ENCODE peak calls at places on chromosomes 13 and 19, in eight cellular contexts. R is stimulated activated CD4-positive, alpha-beta T cell treated with anti-CD3 and anti-CD28 coated beads, Interleukin-4, amount 100 ng/mL, for 1 hour; Z is heart left ventricle; Q is LHCN-M2; U is PC-9; V is lung microvascular endothelial cell; A is GM13976; I is kidney glomerular epithelial cell. O is an unnamed sample.
A peak's percentile ranks its signal among the peaks of the same experiment; 100 is the strongest.

GRCh38 chr19:37719111-37719926 is at the start of gene ZNF607:
- DNase-seq in V (peak; percentile 90), Q (peak; percentile 85), R (peak; percentile 85), U (peak; percentile 88), Z (peak; percentile 96), A (peak; percentile 95), I (peak; percentile 86), O (peak; percentile 56)

GRCh38 chr19:34201133-34201532 is 28.8 kb downstream of the LSM14A start:
- DNase-seq in A (no peak), Z (no peak), I (no peak), R (no peak), U (no peak), V (no peak), Q (no peak), O (no peak)

GRCh38 chr13:40460116-40460515 is 206.3 kb downstream of the FOXO1 start:
- DNase-seq in U (no peak), Q (no peak), Z (no peak), A (no peak), I (no peak), R (no peak), V (no peak), O (no peak)

GRCh38 chr19:1752009-1752756 is 1.1 kb upstream of the ONECUT3 start:
- DNase-seq in I (no peak), U (no peak), Z (no peak), Q (no peak), R (no peak), V (no peak), A (no peak), O (no peak)

GRCh38 chr19:19445911-19446361 is 40.5 kb downstream of the GATAD2A start:
- DNase-seq in R (no peak), A (no peak), I (no peak), Z (no peak), Q (peak; percentile 47), V (peak; percentile 23), U (no peak), O (no peak)

GRCh38 chr19:16380943-16381755 is 56.5 kb downstream of the KLF2 start:
- DNase-seq in Q (no peak), U (no peak), A (no peak), V (no peak), I (no peak), R (no peak), Z (no peak), O (no peak)

GRCh38 chr13:72820156-72820897 is 38.4 kb downstream of the PIBF1 start:
- DNase-seq in R (no peak), A (no peak), Z (no peak), Q (peak; percentile 58), I (peak; percentile 33), U (no peak), V (peak; percentile 20), O (no peak)

GRCh38 chr19:57830071-57830602 is at the start of gene ZNF587B:
- DNase-seq in A (no peak), I (peak; percentile 37), U (no peak), Z (peak; percentile 79), Q (peak; percentile 29), V (peak; percentile 71), R (peak; percentile 45), O (no peak)

GRCh38 chr19:18122860-18123795 is 25.6 kb downstream of the MAST3 start:
- DNase-seq in R (no peak), Z (no peak), U (no peak), V (peak; percentile 56), Q (no peak), A (no peak), I (no peak), O (no peak)

GRCh38 chr13:89205856-89206255 is 1534.7 kb downstream of the SLITRK5 start:
- DNase-seq in Q (no peak), U (no peak), R (no peak), Z (no peak), V (no peak), A (no peak), I (no peak), O (no peak)

GRCh38 chr19:18091217-18091608 is 4.5 kb upstream of the IL12RB1 start:
- DNase-seq in I (no peak), Q (no peak), R (peak; percentile 75), U (no peak), V (no peak), A (peak; percentile 68), Z (peak; percentile 76), O (no peak)

GRCh38 chr13:99220199-99220931 is 19.7 kb downstream of the UBAC2 start:
- DNase-seq in A (no peak), I (no peak), R (no peak), Q (no peak), V (no peak), Z (no peak), U (no peak), O (no peak)

GRCh38 chr19:47241919-47242644 is 11.1 kb upstream of the BBC3 start:
- DNase-seq in V (no peak), A (peak; percentile 12), U (peak; percentile 46), Q (no peak), I (no peak), Z (no peak), R (no peak), O (no peak)

GRCh38 chr13:37747071-37747612 is 122.4 kb downstream of the TRPC4 start:
- DNase-seq in A (no peak), U (peak; percentile 83), R (no peak), Q (peak; percentile 81), I (no peak), Z (no peak), V (peak; percentile 58), O (peak; percentile 20)

GRCh38 chr19:4345656-4346383 is 2.5 kb downstream of the MPND start:
- DNase-seq in I (no peak), R (no peak), Q (no peak), Z (no peak), V (no peak), A (no peak), U (no peak), O (no peak)

GRCh38 chr13:100674848-100675659 is 459 bp upstream of the TMTC4 start:
- DNase-seq in R (peak; percentile 100), U (peak; percentile 96), I (peak; percentile 89), Z (peak; percentile 100), Q (peak; percentile 94), V (peak; percentile 99), A (peak; percentile 99), O (peak; percentile 92)

GRCh38 chr19:16225279-16226183 is 27.8 kb downstream of the AP1M1 start:
- DNase-seq in Z (peak; percentile 32), I (no peak), U (no peak), V (no peak), Q (no peak), R (no peak), A (no peak), O (no peak)

GRCh38 chr19:49856574-49857021 is 5.6 kb downstream of the PTOV1 start:
- DNase-seq in A (no peak), Q (no peak), U (no peak), R (no peak), Z (no peak), I (no peak), V (no peak), O (no peak)

GRCh38 chr13:79810671-79811070 is 329.7 kb downstream of the NDFIP2 start:
- DNase-seq in U (peak; percentile 83), Z (no peak), R (no peak), V (peak; percentile 44), A (no peak), Q (peak; percentile 65), I (peak; percentile 69), O (peak; percentile 43)

GRCh38 chr19:30255783-30256509 is 116.2 kb upstream of the ZNF536 start:
- DNase-seq in I (no peak), U (no peak), Z (no peak), A (no peak), R (no peak), Q (no peak), V (no peak), O (no peak)

GRCh38 chr19:15260939-15261338 is 28.7 kb upstream of the EPHX3 start:
- DNase-seq in V (no peak), R (no peak), I (no peak), A (no peak), Q (no peak), Z (no peak), U (no peak), O (no peak)

GRCh38 chr19:6728346-6728745 is 7.9 kb upstream of the C3 start:
- DNase-seq in V (peak; percentile 46), Z (no peak), U (no peak), Q (no peak), A (peak; percentile 72), I (no peak), R (no peak), O (no peak)

GRCh38 chr13:112719556-112719955 is 29.7 kb downstream of the ATP11A start:
- DNase-seq in Z (no peak), I (no peak), U (peak; percentile 85), A (no peak), V (no peak), R (no peak), Q (no peak), O (no peak)

GRCh38 chr13:30720470-30720869 is 14.9 kb upstream of the ALOX5AP start:
- DNase-seq in U (no peak), R (no peak), I (no peak), Z (no peak), A (peak; percentile 60), Q (peak; percentile 85), V (no peak), O (no peak)

GRCh38 chr13:73708393-73708985 is 425.7 kb downstream of the KLF12 start:
- DNase-seq in R (peak; percentile 25), I (peak; percentile 55), U (peak; percentile 65), V (peak; percentile 78), A (peak; percentile 46), Z (no peak), Q (peak; percentile 64), O (peak; percentile 30)

GRCh38 chr13:45542391-45542790 is 73.1 kb downstream of the ERICH6B start:
- DNase-seq in Q (no peak), Z (no peak), I (no peak), U (no peak), V (no peak), A (no peak), R (no peak), O (no peak)

GRCh38 chr13:111531505-111531904 is 211.1 kb downstream of the TEX29 start:
- DNase-seq in V (no peak), Z (no peak), I (no peak), A (no peak), R (no peak), U (no peak), Q (no peak), O (no peak)

GRCh38 chr19:13330285-13330684 is 176.0 kb downstream of the CACNA1A start:
- DNase-seq in R (no peak), Z (no peak), Q (no peak), V (no peak), I (no peak), U (peak; percentile 10), A (no peak), O (no peak)

GRCh38 chr19:36417752-36418286 is 625 bp downstream of the ZFP82 start:
- DNase-seq in I (no peak), U (no peak), R (no peak), Q (peak; percentile 23), A (no peak), V (no peak), Z (no peak), O (no peak)

GRCh38 chr13:39811051-39811450 is 155.6 kb downstream of the COG6 start:
- DNase-seq in I (no peak), Q (peak; percentile 31), U (no peak), A (no peak), R (no peak), V (peak; percentile 24), Z (no peak), O (no peak)

GRCh38 chr19:5002143-5002542 is 33.2 kb downstream of the KDM4B start:
- DNase-seq in A (no peak), I (peak; percentile 1), V (no peak), R (no peak), Z (no peak), Q (peak; percentile 80), U (peak; percentile 83), O (no peak)

GRCh38 chr19:1236566-1236965 is 1.2 kb downstream of the CBARP start:
- DNase-seq in R (no peak), V (no peak), U (no peak), I (no peak), A (no peak), Q (no peak), Z (no peak), O (no peak)

GRCh38 chr13:110436276-110436675 is 125.2 kb downstream of the RAB20 start:
- DNase-seq in U (no peak), Z (no peak), Q (no peak), I (peak; percentile 39), R (no peak), V (no peak), A (no peak), O (no peak)

GRCh38 chr13:42247883-42248282 is 24.1 kb upstream of the AKAP11 start:
- DNase-seq in V (no peak), Z (no peak), U (no peak), I (no peak), Q (no peak), R (no peak), A (no peak), O (no peak)

O was measured in pulmonary artery endothelial cell.